ENCODE peak calls at places on chromosomes 6 and 20, in four cellular contexts. One of them, this sample, is unnamed.

GRCh38 chr6:6806793-6807518 is 218.4 kb downstream of the LY86 start:
- DNase-seq in BE2C: no peak
- DNase-seq in ovary: peak
- DNase-seq in H54: no peak
- DNase-seq in this sample: no peak

GRCh38 chr20:10609276-10609675 is 64.5 kb downstream of the JAG1 start:
- DNase-seq in ovary: peak
- DNase-seq in H54: no peak
- DNase-seq in BE2C: no peak
- DNase-seq in this sample: no peak

GRCh38 chr6:119395192-119395591 is 45.6 kb upstream of the MAN1A1 start:
- DNase-seq in ovary: no peak
- DNase-seq in H54: no peak
- DNase-seq in BE2C: no peak
- DNase-seq in this sample: no peak

GRCh38 chr6:13671742-13672141 is 39.9 kb downstream of the RANBP9 start:
- DNase-seq in BE2C: no peak
- DNase-seq in ovary: no peak
- DNase-seq in H54: no peak
- DNase-seq in this sample: no peak

GRCh38 chr6:168667428-168667805 is 226.4 kb downstream of the SMOC2 start:
- DNase-seq in BE2C: no peak
- DNase-seq in ovary: no peak
- DNase-seq in H54: no peak
- DNase-seq in this sample: no peak

GRCh38 chr6:166379800-166380199 is 2.9 kb downstream of the MPC1 start:
- DNase-seq in BE2C: no peak
- DNase-seq in ovary: no peak
- DNase-seq in H54: no peak
- DNase-seq in this sample: no peak

GRCh38 chr20:39146394-39146793 is 184.2 kb downstream of the DHX35 start:
- DNase-seq in ovary: no peak
- DNase-seq in H54: no peak
- DNase-seq in BE2C: no peak
- DNase-seq in this sample: no peak

GRCh38 chr6:150491131-150491795 is 108.4 kb upstream of the PLEKHG1 start:
- DNase-seq in ovary: no peak
- DNase-seq in BE2C: no peak
- DNase-seq in H54: no peak
- DNase-seq in this sample: peak

GRCh38 chr6:117304446-117304845 is 39.1 kb downstream of the VGLL2 start:
- DNase-seq in ovary: no peak
- DNase-seq in BE2C: no peak
- DNase-seq in H54: no peak
- DNase-seq in this sample: no peak

GRCh38 chr20:4555188-4555893 is 166.4 kb upstream of the PRND start:
- DNase-seq in ovary: no peak
- DNase-seq in BE2C: no peak
- DNase-seq in H54: no peak
- DNase-seq in this sample: peak

GRCh38 chr6:162294030-162294429 is 433.5 kb downstream of the PRKN start:
- DNase-seq in BE2C: no peak
- DNase-seq in ovary: no peak
- DNase-seq in H54: no peak
- DNase-seq in this sample: no peak

GRCh38 chr20:46648903-46649649 is 2.2 kb downstream of the SLC13A3 start:
- DNase-seq in ovary: no peak
- DNase-seq in BE2C: no peak
- DNase-seq in H54: no peak
- DNase-seq in this sample: no peak

GRCh38 chr6:128742900-128743299 is 140.0 kb upstream of the LAMA2 start:
- DNase-seq in H54: no peak
- DNase-seq in ovary: no peak
- DNase-seq in BE2C: no peak
- DNase-seq in this sample: no peak

GRCh38 chr20:19727251-19727847 is 30.7 kb upstream of the RIN2 start:
- DNase-seq in BE2C: no peak
- DNase-seq in ovary: no peak
- DNase-seq in H54: no peak
- DNase-seq in this sample: no peak

GRCh38 chr6:159989882-159990480 is 21.1 kb downstream of the IGF2R start:
- DNase-seq in H54: no peak
- DNase-seq in BE2C: no peak
- DNase-seq in ovary: no peak
- DNase-seq in this sample: no peak

GRCh38 chr20:57435105-57435497 is 43.9 kb downstream of the RBM38 start:
- DNase-seq in ovary: no peak
- DNase-seq in BE2C: no peak
- DNase-seq in H54: no peak
- DNase-seq in this sample: no peak

GRCh38 chr6:34148864-34149810 is 3.2 kb upstream of the GRM4 start:
- DNase-seq in BE2C: no peak
- DNase-seq in H54: no peak
- DNase-seq in ovary: no peak
- DNase-seq in this sample: no peak

GRCh38 chr6:158408552-158409130 is 96.4 kb downstream of the TULP4 start:
- DNase-seq in BE2C: peak
- DNase-seq in H54: no peak
- DNase-seq in ovary: peak
- DNase-seq in this sample: no peak

GRCh38 chr6:2744206-2744771 is 6.4 kb downstream of the MYLK4 start:
- DNase-seq in BE2C: no peak
- DNase-seq in ovary: no peak
- DNase-seq in H54: no peak
- DNase-seq in this sample: no peak

GRCh38 chr6:23890543-23891227 is 235.3 kb upstream of the NRSN1 start:
- DNase-seq in H54: no peak
- DNase-seq in ovary: no peak
- DNase-seq in BE2C: no peak
- DNase-seq in this sample: no peak

This sample was measured in HCT116.